ENCODE peak calls at places on chromosome 9, in nine cellular contexts. One of them, this sample, is unnamed.

GRCh38 chr9:32877639-32878217 is 94.4 kb downstream of the TMEM215 start:
- DNase-seq in epithelial cell of esophagus: no peak
- DNase-seq in fibroblast of lung: no peak
- DNase-seq in AG10803: no peak
- DNase-seq in left lung: no peak
- DNase-seq in CD8-positive, alpha-beta T cell: no peak
- DNase-seq in fibroblast of the aortic adventitia: no peak
- DNase-seq in suprapubic skin: no peak
- DNase-seq in astrocyte of the cerebellum: no peak
- DNase-seq in this sample: no peak

GRCh38 chr9:127931092-127931881 is 710 bp upstream of the PIP5KL1 start:
- DNase-seq in astrocyte of the cerebellum: no peak
- DNase-seq in fibroblast of the aortic adventitia: peak
- DNase-seq in epithelial cell of esophagus: peak
- DNase-seq in AG10803: peak
- DNase-seq in left lung: no peak
- DNase-seq in CD8-positive, alpha-beta T cell: no peak
- DNase-seq in suprapubic skin: no peak
- DNase-seq in fibroblast of lung: peak
- DNase-seq in this sample: no peak

GRCh38 chr9:34072410-34072809 is 23.7 kb upstream of the UBAP2 start:
- DNase-seq in fibroblast of the aortic adventitia: no peak
- DNase-seq in left lung: no peak
- DNase-seq in CD8-positive, alpha-beta T cell: no peak
- DNase-seq in fibroblast of lung: no peak
- DNase-seq in epithelial cell of esophagus: peak
- DNase-seq in suprapubic skin: no peak
- DNase-seq in AG10803: no peak
- DNase-seq in astrocyte of the cerebellum: no peak
- DNase-seq in this sample: peak

GRCh38 chr9:97842960-97843359 is 10.1 kb upstream of the FOXE1 start:
- DNase-seq in left lung: no peak
- DNase-seq in CD8-positive, alpha-beta T cell: no peak
- DNase-seq in fibroblast of the aortic adventitia: no peak
- DNase-seq in astrocyte of the cerebellum: no peak
- DNase-seq in fibroblast of lung: no peak
- DNase-seq in suprapubic skin: no peak
- DNase-seq in epithelial cell of esophagus: no peak
- DNase-seq in AG10803: no peak
- DNase-seq in this sample: no peak

GRCh38 chr9:123438321-123438720 is 82.3 kb downstream of the CRB2 start:
- DNase-seq in suprapubic skin: peak
- DNase-seq in AG10803: no peak
- DNase-seq in epithelial cell of esophagus: no peak
- DNase-seq in fibroblast of the aortic adventitia: no peak
- DNase-seq in CD8-positive, alpha-beta T cell: no peak
- DNase-seq in left lung: no peak
- DNase-seq in astrocyte of the cerebellum: no peak
- DNase-seq in fibroblast of lung: peak
- DNase-seq in this sample: no peak

GRCh38 chr9:131407717-131408195 is 13.9 kb downstream of the PRRC2B start:
- DNase-seq in CD8-positive, alpha-beta T cell: peak
- DNase-seq in AG10803: peak
- DNase-seq in fibroblast of the aortic adventitia: peak
- DNase-seq in astrocyte of the cerebellum: no peak
- DNase-seq in left lung: no peak
- DNase-seq in fibroblast of lung: no peak
- DNase-seq in epithelial cell of esophagus: peak
- DNase-seq in suprapubic skin: no peak
- DNase-seq in this sample: peak

GRCh38 chr9:115216873-115217272 is 98.9 kb upstream of the TNC start:
- DNase-seq in astrocyte of the cerebellum: no peak
- DNase-seq in fibroblast of lung: no peak
- DNase-seq in fibroblast of the aortic adventitia: no peak
- DNase-seq in AG10803: no peak
- DNase-seq in epithelial cell of esophagus: no peak
- DNase-seq in left lung: no peak
- DNase-seq in CD8-positive, alpha-beta T cell: no peak
- DNase-seq in suprapubic skin: no peak
- DNase-seq in this sample: no peak

GRCh38 chr9:27162045-27162444 is 53.0 kb downstream of the TEK start:
- DNase-seq in fibroblast of lung: peak
- DNase-seq in left lung: no peak
- DNase-seq in epithelial cell of esophagus: no peak
- DNase-seq in AG10803: peak
- DNase-seq in astrocyte of the cerebellum: peak
- DNase-seq in fibroblast of the aortic adventitia: peak
- DNase-seq in suprapubic skin: no peak
- DNase-seq in CD8-positive, alpha-beta T cell: no peak
- DNase-seq in this sample: no peak

GRCh38 chr9:109117856-109118801 is 1.6 kb downstream of the TMEM245 start:
- DNase-seq in fibroblast of lung: peak
- DNase-seq in fibroblast of the aortic adventitia: peak
- DNase-seq in CD8-positive, alpha-beta T cell: peak
- DNase-seq in epithelial cell of esophagus: peak
- DNase-seq in left lung: no peak
- DNase-seq in astrocyte of the cerebellum: no peak
- DNase-seq in suprapubic skin: no peak
- DNase-seq in AG10803: peak
- DNase-seq in this sample: no peak

GRCh38 chr9:33489070-33489469 is 15.3 kb upstream of the NOL6 start:
- DNase-seq in astrocyte of the cerebellum: peak
- DNase-seq in fibroblast of the aortic adventitia: peak
- DNase-seq in AG10803: peak
- DNase-seq in suprapubic skin: no peak
- DNase-seq in epithelial cell of esophagus: no peak
- DNase-seq in fibroblast of lung: peak
- DNase-seq in CD8-positive, alpha-beta T cell: no peak
- DNase-seq in left lung: no peak
- DNase-seq in this sample: no peak

GRCh38 chr9:127976498-127976897 is 4.3 kb downstream of the EEIG1 start:
- DNase-seq in fibroblast of the aortic adventitia: no peak
- DNase-seq in left lung: no peak
- DNase-seq in astrocyte of the cerebellum: no peak
- DNase-seq in fibroblast of lung: no peak
- DNase-seq in suprapubic skin: peak
- DNase-seq in AG10803: no peak
- DNase-seq in CD8-positive, alpha-beta T cell: peak
- DNase-seq in epithelial cell of esophagus: no peak
- DNase-seq in this sample: peak

GRCh38 chr9:114285166-114285867 is 37.6 kb upstream of the ORM1 start:
- DNase-seq in CD8-positive, alpha-beta T cell: peak
- DNase-seq in suprapubic skin: peak
- DNase-seq in fibroblast of the aortic adventitia: peak
- DNase-seq in fibroblast of lung: peak
- DNase-seq in astrocyte of the cerebellum: peak
- DNase-seq in left lung: peak
- DNase-seq in epithelial cell of esophagus: peak
- DNase-seq in AG10803: peak
- DNase-seq in this sample: no peak

GRCh38 chr9:111161015-111161415 is 122.7 kb upstream of the LPAR1 start:
- DNase-seq in AG10803: peak
- DNase-seq in fibroblast of the aortic adventitia: peak
- DNase-seq in astrocyte of the cerebellum: peak
- DNase-seq in fibroblast of lung: peak
- DNase-seq in epithelial cell of esophagus: peak
- DNase-seq in suprapubic skin: no peak
- DNase-seq in left lung: no peak
- DNase-seq in CD8-positive, alpha-beta T cell: no peak
- DNase-seq in this sample: no peak

GRCh38 chr9:131801811-131802210 is 61.9 kb upstream of the RAPGEF1 start:
- DNase-seq in epithelial cell of esophagus: no peak
- DNase-seq in fibroblast of lung: no peak
- DNase-seq in astrocyte of the cerebellum: no peak
- DNase-seq in fibroblast of the aortic adventitia: no peak
- DNase-seq in left lung: no peak
- DNase-seq in CD8-positive, alpha-beta T cell: no peak
- DNase-seq in AG10803: no peak
- DNase-seq in suprapubic skin: no peak
- DNase-seq in this sample: no peak

GRCh38 chr9:125240649-125240999 is 519 bp downstream of the HSPA5 start:
- DNase-seq in epithelial cell of esophagus: peak
- DNase-seq in fibroblast of the aortic adventitia: peak
- DNase-seq in suprapubic skin: peak
- DNase-seq in left lung: no peak
- DNase-seq in astrocyte of the cerebellum: no peak
- DNase-seq in CD8-positive, alpha-beta T cell: no peak
- DNase-seq in fibroblast of lung: peak
- DNase-seq in AG10803: peak
- DNase-seq in this sample: peak

GRCh38 chr9:125241000-125241862 is at the start of gene HSPA5:
- DNase-seq in fibroblast of the aortic adventitia: peak
- DNase-seq in epithelial cell of esophagus: peak
- DNase-seq in AG10803: peak
- DNase-seq in left lung: peak
- DNase-seq in CD8-positive, alpha-beta T cell: peak
- DNase-seq in fibroblast of lung: peak
- DNase-seq in astrocyte of the cerebellum: peak
- DNase-seq in suprapubic skin: peak
- DNase-seq in this sample: peak

GRCh38 chr9:125238127-125238914 is 2.8 kb downstream of the HSPA5 start:
- DNase-seq in CD8-positive, alpha-beta T cell: no peak
- DNase-seq in fibroblast of lung: no peak
- DNase-seq in suprapubic skin: no peak
- DNase-seq in left lung: no peak
- DNase-seq in AG10803: no peak
- DNase-seq in fibroblast of the aortic adventitia: peak
- DNase-seq in epithelial cell of esophagus: no peak
- DNase-seq in astrocyte of the cerebellum: no peak
- DNase-seq in this sample: no peak

GRCh38 chr9:125239631-125240597 is 1.2 kb downstream of the HSPA5 start:
- DNase-seq in left lung: no peak
- DNase-seq in CD8-positive, alpha-beta T cell: no peak
- DNase-seq in epithelial cell of esophagus: no peak
- DNase-seq in fibroblast of lung: no peak
- DNase-seq in fibroblast of the aortic adventitia: peak
- DNase-seq in suprapubic skin: no peak
- DNase-seq in AG10803: no peak
- DNase-seq in astrocyte of the cerebellum: no peak
- DNase-seq in this sample: no peak

GRCh38 chr9:125238915-125239446 is 2.2 kb downstream of the HSPA5 start:
- DNase-seq in epithelial cell of esophagus: no peak
- DNase-seq in suprapubic skin: no peak
- DNase-seq in AG10803: no peak
- DNase-seq in left lung: no peak
- DNase-seq in CD8-positive, alpha-beta T cell: no peak
- DNase-seq in fibroblast of the aortic adventitia: peak
- DNase-seq in astrocyte of the cerebellum: no peak
- DNase-seq in fibroblast of lung: no peak
- DNase-seq in this sample: no peak
- H3K4me3 ChIP-seq in epithelial cell of esophagus: peak
- H3K4me3 ChIP-seq in suprapubic skin: peak
- H3K4me3 ChIP-seq in AG10803: peak
- H3K4me3 ChIP-seq in left lung: peak
- H3K4me3 ChIP-seq in CD8-positive, alpha-beta T cell: peak
- H3K4me3 ChIP-seq in fibroblast of the aortic adventitia: peak
- H3K4me3 ChIP-seq in astrocyte of the cerebellum: peak
- H3K4me3 ChIP-seq in fibroblast of lung: peak
- H3K4me3 ChIP-seq in this sample: peak

GRCh38 chr9:75593920-75594319 is 296.6 kb upstream of the PCSK5 start:
- DNase-seq in suprapubic skin: no peak
- DNase-seq in fibroblast of the aortic adventitia: no peak
- DNase-seq in AG10803: no peak
- DNase-seq in astrocyte of the cerebellum: no peak
- DNase-seq in left lung: no peak
- DNase-seq in CD8-positive, alpha-beta T cell: no peak
- DNase-seq in fibroblast of lung: no peak
- DNase-seq in epithelial cell of esophagus: no peak
- DNase-seq in this sample: no peak
- TF ChIP-seq CTCF in suprapubic skin: no peak
- TF ChIP-seq CTCF in fibroblast of the aortic adventitia: no peak
- TF ChIP-seq CTCF in AG10803: no peak
- TF ChIP-seq CTCF in astrocyte of the cerebellum: no peak
- TF ChIP-seq CTCF in left lung: no peak
- TF ChIP-seq CTCF in CD8-positive, alpha-beta T cell: no peak
- TF ChIP-seq CTCF in fibroblast of lung: no peak
- TF ChIP-seq CTCF in epithelial cell of esophagus: peak
- TF ChIP-seq CTCF in this sample: no peak

DNA sequence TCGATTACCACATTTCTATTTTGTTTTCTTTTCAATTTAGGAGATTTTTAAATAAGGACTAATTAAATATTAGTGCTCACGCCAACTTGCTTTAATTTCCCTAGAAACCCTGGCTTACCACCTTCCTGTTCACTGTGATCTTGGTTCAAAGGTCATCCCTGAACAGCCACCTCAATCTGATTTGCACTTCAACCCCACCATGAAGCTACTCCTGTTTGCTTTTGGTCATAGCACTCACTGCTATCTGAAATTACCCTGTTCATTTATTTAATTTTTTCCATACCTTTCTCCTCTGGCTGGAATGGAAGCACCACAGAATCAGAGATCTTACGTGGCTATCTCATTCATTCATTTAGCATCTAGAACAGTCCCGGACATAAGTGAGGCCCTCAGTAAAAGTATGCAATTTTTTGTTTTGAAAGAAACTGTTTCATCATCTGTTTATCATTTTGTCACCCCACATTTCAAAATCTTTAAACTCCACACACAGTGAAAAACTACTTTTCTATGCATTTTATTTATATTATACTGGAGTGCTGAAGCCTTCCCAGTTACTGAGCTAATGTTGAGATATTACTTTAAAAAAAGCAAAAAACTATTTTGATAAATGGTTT is 17.2 kb upstream of the ADAMTSL1 start:
- DNase-seq in epithelial cell of esophagus: no peak
- DNase-seq in suprapubic skin: no peak
- DNase-seq in fibroblast of lung: peak
- DNase-seq in left lung: no peak
- DNase-seq in CD8-positive, alpha-beta T cell: no peak
- DNase-seq in fibroblast of the aortic adventitia: no peak
- DNase-seq in AG10803: no peak
- DNase-seq in astrocyte of the cerebellum: no peak
- DNase-seq in this sample: no peak
- H3K4me3 ChIP-seq in epithelial cell of esophagus: no peak
- H3K4me3 ChIP-seq in suprapubic skin: no peak
- H3K4me3 ChIP-seq in fibroblast of lung: no peak
- H3K4me3 ChIP-seq in left lung: no peak
- H3K4me3 ChIP-seq in CD8-positive, alpha-beta T cell: no peak
- H3K4me3 ChIP-seq in fibroblast of the aortic adventitia: no peak
- H3K4me3 ChIP-seq in AG10803: no peak
- H3K4me3 ChIP-seq in astrocyte of the cerebellum: no peak
- H3K4me3 ChIP-seq in this sample: no peak

DNA sequence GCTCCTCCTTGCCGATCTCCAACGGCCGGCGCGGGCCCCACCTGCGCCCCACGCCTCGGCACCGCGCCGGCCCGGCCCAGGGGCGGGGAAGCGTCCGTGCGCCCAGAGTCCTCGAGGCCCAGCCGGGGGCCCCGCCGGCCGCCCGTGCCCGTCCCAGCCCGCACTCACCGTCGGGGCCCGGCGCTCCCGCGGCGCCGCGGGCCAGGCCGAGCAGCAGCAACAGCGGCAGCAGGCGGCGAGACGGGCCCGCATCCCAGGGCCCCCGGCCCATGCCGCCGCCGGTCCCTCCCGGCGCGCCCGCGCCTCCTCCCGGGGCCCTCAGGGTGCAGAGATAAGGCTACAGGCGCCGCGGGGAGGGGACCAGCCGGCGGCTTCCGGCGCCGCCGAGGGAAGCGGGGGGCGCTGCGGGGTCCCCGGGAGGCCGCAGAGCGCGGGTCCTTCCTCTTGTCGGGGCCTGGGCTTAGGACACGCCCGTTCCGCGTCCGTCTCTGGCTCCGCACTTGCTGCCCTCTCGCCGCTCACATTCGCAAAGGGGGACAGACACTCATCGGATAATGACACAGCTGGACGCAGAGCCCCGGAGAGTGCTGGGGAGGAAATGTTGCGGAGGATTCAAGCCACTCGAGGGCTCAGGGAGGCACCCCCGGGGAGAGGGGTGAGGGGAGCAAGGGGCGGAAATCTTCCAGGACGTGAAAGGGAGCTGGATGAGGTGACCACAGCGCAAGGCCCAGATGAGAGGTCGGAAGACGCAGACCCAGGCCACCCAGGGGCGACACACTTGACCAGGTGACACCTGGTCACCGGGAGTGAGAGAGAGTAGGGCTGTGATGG is at the start of gene SUSD1:
- DNase-seq in fibroblast of lung: peak
- DNase-seq in astrocyte of the cerebellum: no peak
- DNase-seq in suprapubic skin: peak
- DNase-seq in AG10803: no peak
- DNase-seq in CD8-positive, alpha-beta T cell: peak
- DNase-seq in epithelial cell of esophagus: no peak
- DNase-seq in fibroblast of the aortic adventitia: peak
- DNase-seq in left lung: peak
- DNase-seq in this sample: no peak
- TF ChIP-seq CTCF in fibroblast of lung: no peak
- TF ChIP-seq CTCF in astrocyte of the cerebellum: no peak
- TF ChIP-seq CTCF in suprapubic skin: no peak
- TF ChIP-seq CTCF in AG10803: no peak
- TF ChIP-seq CTCF in CD8-positive, alpha-beta T cell: no peak
- TF ChIP-seq CTCF in epithelial cell of esophagus: no peak
- TF ChIP-seq CTCF in fibroblast of the aortic adventitia: no peak
- TF ChIP-seq CTCF in left lung: no peak
- TF ChIP-seq CTCF in this sample: no peak

This sample was measured in breast epithelium.